ENCODE peak calls at places on chromosomes 16 and 17, in seven cellular contexts. W, N, I, Y, A, G and D are unnamed samples.

GRCh38 chr17:199806-200603 is 18.6 kb upstream of the DOC2B start:
- DNase-seq in W (no peak), N (no peak), I (no peak), Y (no peak), A (no peak), G (no peak), D (peak)

GRCh38 chr17:49717371-49717841 is 9.6 kb upstream of the SLC35B1 start:
- DNase-seq in W (peak), N (no peak), I (no peak), Y (no peak), A (no peak), G (no peak), D (no peak)

GRCh38 chr16:88886311-88886914 is 20.0 kb upstream of the PABPN1L start:
- DNase-seq in W (no peak), N (no peak), I (no peak), Y (no peak), A (no peak), G (peak), D (no peak)

GRCh38 chr17:59149051-59149450 is 5.9 kb downstream of the SKA2 start:
- DNase-seq in W (no peak), N (no peak), I (no peak), Y (no peak), A (peak), G (peak), D (no peak)

GRCh38 chr17:68020451-68020779 is 15.1 kb upstream of the KPNA2 start:
- DNase-seq in W (no peak), N (no peak), I (no peak), Y (no peak), A (peak), G (no peak), D (no peak)

GRCh38 chr17:72614871-72615626 is 477.4 kb downstream of the SLC39A11 start:
- DNase-seq in W (no peak), N (no peak), I (peak), Y (peak), A (peak), G (peak), D (no peak)

GRCh38 chr16:59729613-59730012 is 995.5 kb upstream of the GOT2 start:
- DNase-seq in W (no peak), N (no peak), I (no peak), Y (no peak), A (no peak), G (no peak), D (no peak)

GRCh38 chr16:75089486-75090202 is 26.9 kb downstream of the LDHD start:
- DNase-seq in W (no peak), N (peak), I (no peak), Y (no peak), A (no peak), G (no peak), D (no peak)

GRCh38 chr16:15597822-15598647 is 44.9 kb downstream of the MARF1 start:
- DNase-seq in W (no peak), N (no peak), I (no peak), Y (no peak), A (no peak), G (no peak), D (no peak)

GRCh38 chr16:65392831-65393565 is 271.1 kb upstream of the CDH11 start:
- DNase-seq in W (no peak), N (no peak), I (no peak), Y (no peak), A (peak), G (no peak), D (no peak)

GRCh38 chr16:31223044-31223443 is 6.1 kb upstream of the PYDC1 start:
- DNase-seq in W (no peak), N (no peak), I (no peak), Y (no peak), A (no peak), G (no peak), D (no peak)

GRCh38 chr17:55969577-55969976 is 183.7 kb upstream of the ANKFN1 start:
- DNase-seq in W (no peak), N (no peak), I (no peak), Y (no peak), A (no peak), G (no peak), D (no peak)

GRCh38 chr17:16243811-16244567 is 27.0 kb downstream of the PIGL start:
- DNase-seq in W (no peak), N (peak), I (no peak), Y (no peak), A (no peak), G (no peak), D (no peak)

GRCh38 chr17:27649929-27650328 is 18.9 kb downstream of the LGALS9 start:
- DNase-seq in W (no peak), N (no peak), I (no peak), Y (no peak), A (no peak), G (no peak), D (no peak)

GRCh38 chr16:75113541-75114121 is 2.9 kb downstream of the LDHD start:
- DNase-seq in W (no peak), N (no peak), I (no peak), Y (no peak), A (no peak), G (no peak), D (no peak)

GRCh38 chr17:65434251-65434650 is 127.2 kb downstream of the AXIN2 start:
- DNase-seq in W (no peak), N (no peak), I (no peak), Y (no peak), A (no peak), G (no peak), D (no peak)

GRCh38 chr17:47239663-47240374 is 13.8 kb upstream of the ITGB3 start:
- DNase-seq in W (no peak), N (peak), I (no peak), Y (peak), A (peak), G (peak), D (no peak)

GRCh38 chr17:76383645-76384221 is 676 bp upstream of the SPHK1 start:
- DNase-seq in W (peak), N (peak), I (peak), Y (peak), A (peak), G (no peak), D (peak)
- TF ChIP-seq CTCF in W (peak), N (peak), I (peak), Y (peak), A (peak), G (no peak), D (peak)

GRCh38 chr16:85607331-85607765 is 5.8 kb upstream of the GSE1 start:
- DNase-seq in W (peak), N (peak), I (no peak), Y (no peak), A (no peak), G (peak), D (peak)
- TF ChIP-seq CTCF in W (no peak), N (no peak), I (peak), Y (no peak), A (no peak), G (no peak), D (no peak)

GRCh38 chr17:74778960-74779359 is 2.8 kb upstream of the NAT9 start:
- DNase-seq in W (no peak), N (no peak), I (no peak), Y (no peak), A (peak), G (peak), D (no peak)

GRCh38 chr17:74777884-74778490 is 1.8 kb upstream of the NAT9 start:
- DNase-seq in W (no peak), N (no peak), I (no peak), Y (no peak), A (peak), G (no peak), D (no peak)

GRCh38 chr17:74779948-74780400 is 3.8 kb upstream of the NAT9 start:
- DNase-seq in W (peak), N (peak), I (no peak), Y (no peak), A (no peak), G (no peak), D (no peak)

GRCh38 chr17:74782571-74782970 is 6.4 kb upstream of the NAT9 start:
- DNase-seq in W (no peak), N (no peak), I (no peak), Y (no peak), A (no peak), G (no peak), D (no peak)

GRCh38 chr17:74780443-74781238 is 4.5 kb upstream of the NAT9 start:
- DNase-seq in W (peak), N (peak), I (no peak), Y (peak), A (peak), G (peak), D (peak)
- TF ChIP-seq CTCF in W (peak), N (peak), I (peak), Y (no peak), A (peak), G (peak), D (no peak)

GRCh38 chr17:38510424-38511125 is 82.3 kb downstream of the ARHGAP23 start:
- DNase-seq in W (no peak), N (no peak), I (peak), Y (no peak), A (no peak), G (peak), D (peak)
- TF ChIP-seq CTCF in W (no peak), N (no peak), I (peak), Y (no peak), A (no peak), G (no peak), D (no peak)

DNA sequence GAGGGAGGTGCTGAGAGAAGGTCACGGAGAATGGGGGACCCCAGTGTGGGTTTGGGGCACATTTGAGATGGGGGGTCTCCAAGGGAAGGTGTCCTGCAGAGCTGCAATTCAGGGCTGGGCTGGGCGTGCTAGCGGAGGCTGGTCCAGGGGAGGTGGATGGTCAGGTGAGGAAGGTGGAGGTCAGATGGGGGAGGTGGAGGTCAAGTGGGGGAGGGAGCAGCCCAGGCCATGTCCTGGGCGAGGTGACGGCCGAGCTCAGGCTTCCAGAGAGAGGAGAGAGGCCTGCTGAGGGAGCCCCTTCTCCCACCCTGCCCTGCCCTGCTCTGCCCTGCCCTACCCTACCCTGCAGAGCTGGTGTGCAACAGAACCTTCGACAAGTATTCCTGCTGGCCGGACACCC is 6.5 kb downstream of the GCGR start:
- DNase-seq in W (no peak), N (no peak), I (no peak), Y (no peak), A (no peak), G (no peak), D (no peak)
- TF ChIP-seq CTCF in W (no peak), N (no peak), I (no peak), Y (no peak), A (no peak), G (no peak), D (no peak)

DNA sequence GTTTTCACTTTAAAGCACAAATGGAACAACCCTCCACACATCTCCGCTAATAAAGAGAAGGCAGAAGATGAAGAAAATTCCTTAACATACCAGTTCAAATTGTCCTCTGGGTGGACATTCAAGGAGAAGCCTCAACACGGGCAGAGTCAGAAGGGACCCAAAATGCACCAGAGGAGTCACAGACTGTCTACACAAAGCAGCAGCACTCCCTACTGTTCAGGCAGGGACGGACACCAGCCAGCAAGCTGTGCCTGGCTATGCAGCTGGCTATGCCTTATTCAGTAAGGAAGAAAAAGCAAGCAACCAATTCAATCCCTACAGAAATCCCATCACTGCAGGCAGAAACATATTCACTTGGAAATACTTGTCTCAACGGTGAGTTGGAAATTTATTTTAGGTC is 8.1 kb downstream of the DNAJC7 start:
- DNase-seq in W (peak), N (no peak), I (no peak), Y (no peak), A (no peak), G (no peak), D (no peak)
- TF ChIP-seq CTCF in W (no peak), N (peak), I (no peak), Y (no peak), A (peak), G (no peak), D (no peak)

GRCh38 chr17:41688641-41689496 is at the start of gene EIF1:
- DNase-seq in W (peak), N (peak), I (peak), Y (peak), A (peak), G (peak), D (peak)

GRCh38 chr17:41689497-41690299 is 1.0 kb downstream of the EIF1 start:
- DNase-seq in W (peak), N (peak), I (no peak), Y (peak), A (peak), G (peak), D (peak)

GRCh38 chr17:41691031-41691777 is 2.5 kb downstream of the EIF1 start:
- DNase-seq in W (no peak), N (no peak), I (no peak), Y (no peak), A (no peak), G (no peak), D (no peak)

GRCh38 chr17:41690497-41690896 is 1.8 kb downstream of the EIF1 start:
- DNase-seq in W (no peak), N (no peak), I (no peak), Y (no peak), A (no peak), G (no peak), D (no peak)

GRCh38 chr17:41687828-41688640 is 651 bp upstream of the EIF1 start:
- DNase-seq in W (peak), N (peak), I (no peak), Y (peak), A (no peak), G (no peak), D (peak)
- TF ChIP-seq CTCF in W (peak), N (peak), I (peak), Y (peak), A (peak), G (peak), D (no peak)

GRCh38 chr16:19396555-19397011 is 21.1 kb upstream of the TMC5 start:
- DNase-seq in W (no peak), N (no peak), I (no peak), Y (peak), A (no peak), G (no peak), D (no peak)

GRCh38 chr16:19400709-19401108 is 17.0 kb upstream of the TMC5 start:
- DNase-seq in W (no peak), N (peak), I (no peak), Y (no peak), A (peak), G (no peak), D (no peak)
- TF ChIP-seq CTCF in W (peak), N (peak), I (no peak), Y (no peak), A (peak), G (no peak), D (no peak)

DNA sequence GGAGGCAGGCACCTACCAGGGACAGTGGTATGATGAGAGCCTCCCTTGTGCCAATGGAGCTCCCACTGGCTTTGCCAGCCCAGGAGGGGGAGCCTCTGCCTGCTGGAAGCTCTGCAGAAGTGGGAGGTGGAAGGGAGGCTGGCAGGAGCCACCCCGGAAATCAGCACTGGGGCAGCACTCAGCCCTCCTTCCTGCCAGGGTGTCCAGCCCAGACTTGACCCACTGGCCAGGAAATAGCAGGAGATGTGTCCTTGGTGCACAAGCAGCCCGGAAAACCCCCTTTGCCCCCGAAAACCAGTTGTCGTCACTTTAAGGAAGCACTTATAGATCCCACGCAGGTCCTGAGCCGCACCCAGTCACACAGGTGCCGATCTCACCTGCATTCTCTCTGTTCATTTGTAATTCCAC is 49.3 kb upstream of the CACNG4 start:
- DNase-seq in W (no peak), N (peak), I (no peak), Y (peak), A (no peak), G (no peak), D (no peak)
- TF ChIP-seq CTCF in W (no peak), N (no peak), I (no peak), Y (peak), A (no peak), G (no peak), D (no peak)